ENCODE peak calls at places on chromosomes 1 and 21, in six cellular contexts. One of them, this sample, is unnamed.

GRCh38 chr1:17245926-17246325 is 3.0 kb upstream of the PADI3 start:
- DNase-seq in GM20000: no peak
- DNase-seq in mucosa of descending colon: peak
- DNase-seq in B cell: no peak
- DNase-seq in AG10803: no peak
- DNase-seq in kidney: no peak
- DNase-seq in this sample: no peak

GRCh38 chr1:30144831-30145230 is 578.6 kb downstream of the MATN1 start:
- DNase-seq in GM20000: no peak
- DNase-seq in mucosa of descending colon: no peak
- DNase-seq in kidney: no peak
- DNase-seq in AG10803: no peak
- DNase-seq in B cell: no peak
- DNase-seq in this sample: no peak

GRCh38 chr1:81312272-81312754 is 488.4 kb upstream of the ADGRL2 start:
- DNase-seq in kidney: no peak
- DNase-seq in GM20000: no peak
- DNase-seq in AG10803: no peak
- DNase-seq in B cell: no peak
- DNase-seq in mucosa of descending colon: no peak
- DNase-seq in this sample: no peak

GRCh38 chr1:52659851-52660596 is 27.1 kb downstream of the SHISAL2A start:
- DNase-seq in kidney: no peak
- DNase-seq in mucosa of descending colon: no peak
- DNase-seq in B cell: no peak
- DNase-seq in AG10803: no peak
- DNase-seq in GM20000: no peak
- DNase-seq in this sample: no peak

GRCh38 chr1:171251042-171251740 is 2.9 kb downstream of the FMO1 start:
- DNase-seq in mucosa of descending colon: peak
- DNase-seq in GM20000: no peak
- DNase-seq in B cell: no peak
- DNase-seq in AG10803: peak
- DNase-seq in kidney: no peak
- DNase-seq in this sample: no peak

GRCh38 chr1:1604374-1605033 is 4.6 kb upstream of the FNDC10 start:
- DNase-seq in kidney: no peak
- DNase-seq in B cell: no peak
- DNase-seq in mucosa of descending colon: no peak
- DNase-seq in AG10803: no peak
- DNase-seq in GM20000: no peak
- DNase-seq in this sample: no peak

GRCh38 chr1:232512712-232513111 is 117.2 kb downstream of the SIPA1L2 start:
- DNase-seq in B cell: no peak
- DNase-seq in mucosa of descending colon: no peak
- DNase-seq in kidney: peak
- DNase-seq in GM20000: no peak
- DNase-seq in AG10803: no peak
- DNase-seq in this sample: no peak

GRCh38 chr1:14977338-14977931 is 176.1 kb upstream of the TMEM51 start:
- DNase-seq in kidney: peak
- DNase-seq in AG10803: no peak
- DNase-seq in mucosa of descending colon: peak
- DNase-seq in B cell: no peak
- DNase-seq in GM20000: no peak
- DNase-seq in this sample: no peak

GRCh38 chr1:84245566-84245965 is 55.9 kb upstream of the SAMD13 start:
- DNase-seq in mucosa of descending colon: no peak
- DNase-seq in AG10803: peak
- DNase-seq in GM20000: no peak
- DNase-seq in kidney: no peak
- DNase-seq in B cell: no peak
- DNase-seq in this sample: no peak

GRCh38 chr1:53946252-53947171 is at the start of gene LRRC42:
- DNase-seq in GM20000: peak
- DNase-seq in AG10803: no peak
- DNase-seq in B cell: peak
- DNase-seq in mucosa of descending colon: no peak
- DNase-seq in kidney: no peak
- DNase-seq in this sample: no peak

GRCh38 chr1:155801149-155801548 is 55.9 kb downstream of the GON4L start:
- DNase-seq in mucosa of descending colon: no peak
- DNase-seq in GM20000: no peak
- DNase-seq in AG10803: no peak
- DNase-seq in B cell: no peak
- DNase-seq in kidney: no peak
- DNase-seq in this sample: no peak

GRCh38 chr21:33824156-33824941 is 91.3 kb downstream of the ATP5PO start:
- DNase-seq in mucosa of descending colon: no peak
- DNase-seq in B cell: no peak
- DNase-seq in kidney: no peak
- DNase-seq in GM20000: no peak
- DNase-seq in AG10803: peak
- DNase-seq in this sample: no peak

GRCh38 chr1:44713321-44713781 is 17.6 kb downstream of the RNU5D-1 start:
- DNase-seq in mucosa of descending colon: no peak
- DNase-seq in AG10803: no peak
- DNase-seq in kidney: no peak
- DNase-seq in GM20000: no peak
- DNase-seq in B cell: no peak
- DNase-seq in this sample: no peak

GRCh38 chr1:26084844-26085243 is 17.4 kb upstream of the TRIM63 start:
- DNase-seq in mucosa of descending colon: no peak
- DNase-seq in B cell: no peak
- DNase-seq in GM20000: no peak
- DNase-seq in AG10803: no peak
- DNase-seq in kidney: no peak
- DNase-seq in this sample: no peak

GRCh38 chr1:182628657-182629056 is 24.5 kb upstream of the RGS16 start:
- DNase-seq in kidney: no peak
- DNase-seq in GM20000: no peak
- DNase-seq in AG10803: no peak
- DNase-seq in mucosa of descending colon: no peak
- DNase-seq in B cell: no peak
- DNase-seq in this sample: no peak
- TF ChIP-seq CTCF in kidney: no peak
- TF ChIP-seq CTCF in GM20000: no peak
- TF ChIP-seq CTCF in AG10803: no peak
- TF ChIP-seq CTCF in mucosa of descending colon: no peak
- TF ChIP-seq CTCF in B cell: no peak
- TF ChIP-seq CTCF in this sample: no peak

GRCh38 chr1:4796161-4796998 is 142.0 kb downstream of the AJAP1 start:
- DNase-seq in GM20000: peak
- DNase-seq in mucosa of descending colon: no peak
- DNase-seq in AG10803: no peak
- DNase-seq in kidney: no peak
- DNase-seq in B cell: no peak
- DNase-seq in this sample: no peak
- TF ChIP-seq CTCF in GM20000: no peak
- TF ChIP-seq CTCF in mucosa of descending colon: no peak
- TF ChIP-seq CTCF in AG10803: no peak
- TF ChIP-seq CTCF in kidney: no peak
- TF ChIP-seq CTCF in B cell: no peak
- TF ChIP-seq CTCF in this sample: no peak

GRCh38 chr1:198774418-198774817 is 135.6 kb downstream of the PTPRC start:
- DNase-seq in kidney: no peak
- DNase-seq in GM20000: no peak
- DNase-seq in B cell: no peak
- DNase-seq in mucosa of descending colon: no peak
- DNase-seq in AG10803: no peak
- DNase-seq in this sample: no peak

GRCh38 chr1:198775606-198776005 is 136.8 kb downstream of the PTPRC start:
- DNase-seq in GM20000: no peak
- DNase-seq in B cell: no peak
- DNase-seq in AG10803: no peak
- DNase-seq in mucosa of descending colon: peak
- DNase-seq in kidney: no peak
- DNase-seq in this sample: no peak

GRCh38 chr1:198773030-198773429 is 134.2 kb downstream of the PTPRC start:
- DNase-seq in GM20000: no peak
- DNase-seq in B cell: no peak
- DNase-seq in mucosa of descending colon: no peak
- DNase-seq in AG10803: no peak
- DNase-seq in kidney: no peak
- DNase-seq in this sample: no peak

GRCh38 chr1:198772626-198773025 is 133.8 kb downstream of the PTPRC start:
- DNase-seq in mucosa of descending colon: no peak
- DNase-seq in B cell: no peak
- DNase-seq in GM20000: no peak
- DNase-seq in kidney: no peak
- DNase-seq in AG10803: no peak
- DNase-seq in this sample: no peak

GRCh38 chr1:198771562-198772153 is 132.8 kb downstream of the PTPRC start:
- DNase-seq in B cell: peak
- DNase-seq in GM20000: peak
- DNase-seq in kidney: no peak
- DNase-seq in mucosa of descending colon: no peak
- DNase-seq in AG10803: peak
- DNase-seq in this sample: no peak
- TF ChIP-seq CTCF in B cell: peak
- TF ChIP-seq CTCF in GM20000: peak
- TF ChIP-seq CTCF in kidney: peak
- TF ChIP-seq CTCF in mucosa of descending colon: no peak
- TF ChIP-seq CTCF in AG10803: peak
- TF ChIP-seq CTCF in this sample: peak

GRCh38 chr1:31605908-31606427 is 11.5 kb upstream of the HCRTR1 start:
- DNase-seq in kidney: no peak
- DNase-seq in B cell: no peak
- DNase-seq in AG10803: peak
- DNase-seq in GM20000: peak
- DNase-seq in mucosa of descending colon: no peak
- DNase-seq in this sample: peak
- TF ChIP-seq CTCF in kidney: no peak
- TF ChIP-seq CTCF in B cell: no peak
- TF ChIP-seq CTCF in AG10803: no peak
- TF ChIP-seq CTCF in GM20000: no peak
- TF ChIP-seq CTCF in mucosa of descending colon: no peak
- TF ChIP-seq CTCF in this sample: no peak

GRCh38 chr21:40827509-40827908 is 19.4 kb downstream of the DSCAM start:
- DNase-seq in mucosa of descending colon: no peak
- DNase-seq in B cell: no peak
- DNase-seq in GM20000: no peak
- DNase-seq in kidney: no peak
- DNase-seq in AG10803: no peak
- DNase-seq in this sample: no peak

GRCh38 chr21:40829308-40829707 is 17.6 kb downstream of the DSCAM start:
- DNase-seq in GM20000: no peak
- DNase-seq in kidney: no peak
- DNase-seq in mucosa of descending colon: no peak
- DNase-seq in AG10803: no peak
- DNase-seq in B cell: no peak
- DNase-seq in this sample: no peak

GRCh38 chr21:40829791-40830190 is 17.2 kb downstream of the DSCAM start:
- DNase-seq in kidney: no peak
- DNase-seq in B cell: no peak
- DNase-seq in mucosa of descending colon: no peak
- DNase-seq in AG10803: peak
- DNase-seq in GM20000: no peak
- DNase-seq in this sample: no peak

GRCh38 chr21:40832316-40832715 is 14.6 kb downstream of the DSCAM start:
- DNase-seq in mucosa of descending colon: no peak
- DNase-seq in AG10803: no peak
- DNase-seq in B cell: no peak
- DNase-seq in kidney: no peak
- DNase-seq in GM20000: no peak
- DNase-seq in this sample: no peak

GRCh38 chr21:40830836-40831235 is 16.1 kb downstream of the DSCAM start:
- DNase-seq in B cell: no peak
- DNase-seq in GM20000: no peak
- DNase-seq in AG10803: no peak
- DNase-seq in mucosa of descending colon: no peak
- DNase-seq in kidney: no peak
- DNase-seq in this sample: no peak
- TF ChIP-seq CTCF in B cell: no peak
- TF ChIP-seq CTCF in GM20000: no peak
- TF ChIP-seq CTCF in AG10803: no peak
- TF ChIP-seq CTCF in mucosa of descending colon: no peak
- TF ChIP-seq CTCF in kidney: no peak
- TF ChIP-seq CTCF in this sample: no peak

DNA sequence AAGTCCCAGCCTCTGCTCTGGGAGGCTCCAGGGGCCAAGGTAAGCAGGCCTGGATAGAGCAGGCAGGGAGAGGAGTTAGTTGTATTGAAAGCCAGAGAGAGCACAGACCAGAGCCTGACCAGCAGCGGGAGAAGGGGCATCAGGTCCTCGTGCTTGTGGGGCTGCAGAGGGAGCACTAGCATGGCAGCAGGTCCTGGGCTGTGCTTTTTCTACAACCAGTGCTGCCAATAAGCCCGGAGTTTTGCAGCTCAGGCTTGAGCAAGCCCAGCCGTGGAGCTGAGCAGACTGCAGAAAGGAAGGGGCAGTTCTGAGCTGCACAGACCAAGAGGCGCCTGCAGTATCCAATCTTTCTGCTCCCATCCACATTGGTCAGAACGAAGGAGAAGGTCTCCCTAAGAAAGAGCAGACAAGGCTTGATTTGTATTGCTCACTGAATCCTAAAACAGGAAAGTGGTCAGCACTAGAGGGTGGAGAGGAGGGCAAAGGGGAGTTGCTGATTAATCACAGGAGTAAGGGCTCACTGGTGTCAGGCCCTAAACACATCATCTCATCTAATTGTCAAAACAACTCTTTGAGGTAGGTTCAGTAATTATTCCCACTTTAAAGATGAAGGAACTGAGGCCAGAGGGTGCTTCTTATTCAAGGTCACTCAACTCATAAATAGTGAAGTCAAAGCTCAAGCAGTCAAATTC is 2.7 kb downstream of the DENND2D start:
- DNase-seq in GM20000: no peak
- DNase-seq in B cell: no peak
- DNase-seq in mucosa of descending colon: no peak
- DNase-seq in AG10803: peak
- DNase-seq in kidney: peak
- DNase-seq in this sample: no peak
- TF ChIP-seq CTCF in GM20000: no peak
- TF ChIP-seq CTCF in B cell: peak
- TF ChIP-seq CTCF in mucosa of descending colon: no peak
- TF ChIP-seq CTCF in AG10803: peak
- TF ChIP-seq CTCF in kidney: peak
- TF ChIP-seq CTCF in this sample: peak

GRCh38 chr1:160416369-160416768 is 16.0 kb downstream of the VANGL2 start:
- DNase-seq in AG10803: peak
- DNase-seq in mucosa of descending colon: no peak
- DNase-seq in GM20000: no peak
- DNase-seq in B cell: peak
- DNase-seq in kidney: no peak
- DNase-seq in this sample: no peak
- TF ChIP-seq CTCF in AG10803: peak
- TF ChIP-seq CTCF in mucosa of descending colon: no peak
- TF ChIP-seq CTCF in GM20000: no peak
- TF ChIP-seq CTCF in B cell: no peak
- TF ChIP-seq CTCF in kidney: peak
- TF ChIP-seq CTCF in this sample: no peak